ENCODE peak calls at places on chromosome 20, in nine cellular contexts. L, O, H, B, K, X, W, P and Z are unnamed samples.

GRCh38 chr20:48025061-48025515 is 239.8 kb upstream of the SULF2 start:
- DNase-seq in W (no peak), P (no peak), O (no peak), L (no peak), K (no peak), X (no peak), H (no peak), B (peak; percentile 76), Z (no peak)

GRCh38 chr20:32574296-32575226 is 10.6 kb downstream of the NOL4L start:
- DNase-seq in W (no peak), X (no peak), K (no peak), P (no peak), L (no peak), B (no peak), H (no peak), O (no peak), Z (no peak)

GRCh38 chr20:17651761-17652388 is 30.2 kb downstream of the RRBP1 start:
- DNase-seq in K (no peak), X (no peak), H (no peak), O (no peak), P (no peak), B (no peak), W (no peak), L (no peak), Z (no peak)

GRCh38 chr20:32429343-32429742 is 71.2 kb downstream of the ASXL1 start:
- DNase-seq in W (no peak), X (no peak), H (no peak), K (no peak), B (no peak), O (no peak), L (no peak), P (no peak), Z (no peak)

GRCh38 chr20:53773792-53774371 is 180.2 kb upstream of the ZNF217 start:
- DNase-seq in K (no peak), W (no peak), P (no peak), H (no peak), O (no peak), X (no peak), L (no peak), B (peak; percentile 100), Z (no peak)

GRCh38 chr20:35845561-35845960 is 73.7 kb downstream of the PHF20 start:
- DNase-seq in X (no peak), L (no peak), P (no peak), B (no peak), K (no peak), H (no peak), O (no peak), W (no peak), Z (no peak)

GRCh38 chr20:49508435-49509199 is 26.1 kb upstream of the KCNB1 start:
- DNase-seq in X (peak; percentile 49), L (no peak), W (peak; percentile 29), B (peak; percentile 75), K (no peak), O (no peak), H (no peak), P (peak; percentile 42), Z (peak; percentile 44)

GRCh38 chr20:45934046-45934586 is 367 bp upstream of the PCIF1 start:
- DNase-seq in L (no peak), O (peak; percentile 61), K (peak; percentile 90), X (peak; percentile 78), H (no peak), P (peak; percentile 86), W (peak; percentile 75), B (no peak), Z (no peak)

GRCh38 chr20:22374678-22375590 is 209.4 kb downstream of the FOXA2 start:
- DNase-seq in O (no peak), P (peak; percentile 67), X (no peak), B (no peak), W (peak; percentile 29), H (no peak), L (no peak), K (no peak), Z (no peak)

GRCh38 chr20:60966031-60966430 is 286.0 kb upstream of the CDH4 start:
- DNase-seq in X (no peak), B (no peak), L (no peak), H (no peak), K (no peak), W (no peak), O (no peak), P (no peak), Z (no peak)

GRCh38 chr20:47281376-47281775 is 75.1 kb downstream of the ZMYND8 start:
- DNase-seq in H (no peak), X (peak; percentile 59), O (no peak), P (peak; percentile 90), L (no peak), B (no peak), W (peak; percentile 54), K (no peak), Z (no peak)

GRCh38 chr20:15814360-15814759 is 758.9 kb downstream of the KIF16B start:
- DNase-seq in H (no peak), W (no peak), L (no peak), O (no peak), X (no peak), P (no peak), B (no peak), K (no peak), Z (no peak)

GRCh38 chr20:4713401-4713800 is 8.3 kb upstream of the PRND start:
- DNase-seq in P (no peak), K (no peak), H (no peak), B (peak; percentile 58), O (no peak), X (no peak), L (no peak), W (no peak), Z (no peak)

GRCh38 chr20:62367483-62368302 is 581 bp upstream of the LAMA5 start:
- DNase-seq in P (peak; percentile 79), X (no peak), O (no peak), H (no peak), L (no peak), K (peak; percentile 86), B (no peak), W (no peak), Z (no peak)

GRCh38 chr20:60820918-60821317 is 431.1 kb upstream of the CDH4 start:
- DNase-seq in P (no peak), W (no peak), K (no peak), B (no peak), L (no peak), O (no peak), X (no peak), H (no peak), Z (no peak)

GRCh38 chr20:6783752-6784725 is 16.6 kb downstream of the BMP2 start:
- DNase-seq in H (no peak), L (no peak), W (no peak), P (no peak), K (no peak), O (no peak), B (no peak), X (no peak), Z (no peak)

GRCh38 chr20:37880726-37881591 is 22.0 kb upstream of the VSTM2L start:
- DNase-seq in P (peak; percentile 92), B (no peak), K (no peak), X (no peak), L (no peak), H (no peak), O (no peak), W (peak; percentile 19), Z (no peak)

GRCh38 chr20:53891306-53891894 is 179.0 kb downstream of the BCAS1 start:
- DNase-seq in X (no peak), H (no peak), L (no peak), K (no peak), P (no peak), W (no peak), B (peak; percentile 93), O (no peak), Z (no peak)

GRCh38 chr20:23123886-23124285 is 37.8 kb upstream of the CD93 start:
- DNase-seq in X (no peak), P (no peak), H (no peak), L (no peak), O (no peak), B (no peak), W (no peak), K (no peak), Z (no peak)

GRCh38 chr20:12306107-12306506 is 388.4 kb downstream of the BTBD3 start:
- DNase-seq in P (no peak), X (no peak), O (no peak), K (no peak), B (no peak), W (no peak), L (no peak), H (no peak), Z (no peak)

GRCh38 chr20:3312940-3313656 is 74.1 kb upstream of the SLC4A11 start:
- DNase-seq in B (peak; percentile 3), W (no peak), P (no peak), L (no peak), H (no peak), K (no peak), O (no peak), X (no peak), Z (no peak)

GRCh38 chr20:35768731-35769664 is 2.8 kb upstream of the PHF20 start:
- DNase-seq in O (peak; percentile 19), P (peak; percentile 38), W (no peak), X (peak; percentile 74), H (no peak), B (peak; percentile 92), K (peak; percentile 94), L (no peak), Z (no peak)

GRCh38 chr20:7094438-7094997 is 327.0 kb downstream of the BMP2 start:
- DNase-seq in P (peak; percentile 66), W (peak; percentile 82), O (no peak), H (no peak), B (no peak), X (peak; percentile 7), L (no peak), K (no peak), Z (peak; percentile 19)

GRCh38 chr20:18032977-18033892 is 24.5 kb downstream of the OVOL2 start:
- DNase-seq in O (no peak), P (no peak), K (no peak), H (no peak), X (no peak), W (no peak), L (no peak), B (no peak), Z (no peak)

GRCh38 chr20:15098351-15098750 is 760.9 kb upstream of the FLRT3 start:
- DNase-seq in P (no peak), B (no peak), K (no peak), X (no peak), W (no peak), H (no peak), O (no peak), L (no peak), Z (no peak)

GRCh38 chr20:37298190-37298939 is 8.9 kb downstream of the MANBAL start:
- DNase-seq in L (no peak), P (no peak), K (no peak), W (no peak), X (no peak), H (no peak), O (no peak), B (peak; percentile 85), Z (no peak)

GRCh38 chr20:57653910-57654309 is 33.7 kb upstream of the ZBP1 start:
- DNase-seq in W (no peak), K (no peak), O (no peak), P (no peak), H (no peak), X (no peak), B (no peak), L (peak; percentile 2), Z (no peak)

GRCh38 chr20:33443512-33444239 is at the start of gene SNTA1:
- DNase-seq in P (peak; percentile 99), O (peak; percentile 86), B (peak; percentile 46), K (peak; percentile 99), W (peak; percentile 73), L (peak; percentile 81), X (peak; percentile 83), H (peak; percentile 85), Z (peak; percentile 52)

GRCh38 chr20:5448449-5449118 is 131.8 kb upstream of the PROKR2 start:
- DNase-seq in X (peak; percentile 13), B (peak; percentile 9), P (peak; percentile 37), H (peak; percentile 22), O (peak; percentile 19), L (no peak), K (no peak), W (peak; percentile 11), Z (peak; percentile 7)

GRCh38 chr20:61191096-61191495 is 61.0 kb upstream of the CDH4 start:
- DNase-seq in O (no peak), H (no peak), B (no peak), X (no peak), P (no peak), K (no peak), W (no peak), L (no peak), Z (no peak)

GRCh38 chr20:45301824-45302251 is 4.8 kb upstream of the RBPJL start:
- DNase-seq in P (no peak), H (no peak), K (no peak), L (no peak), W (no peak), X (no peak), O (no peak), B (no peak), Z (no peak)